ENCODE peak calls at places on chromosomes 4 and X, in six cellular contexts. V, N, T, C, J and B are unnamed samples.

GRCh38 chrX:123468481-123468880 is 264.4 kb downstream of the THOC2 start:
- DNase-seq in V (no peak), N (no peak), T (no peak), C (no peak), J (no peak), B (no peak)

GRCh38 chrX:150857453-150857852 is 41.0 kb downstream of the CD99L2 start:
- DNase-seq in V (no peak), N (no peak), T (no peak), C (no peak), J (no peak), B (no peak)

GRCh38 chr4:151202851-151203455 is 74.0 kb upstream of the PRSS48 start:
- DNase-seq in V (no peak), N (no peak), T (no peak), C (no peak), J (no peak), B (no peak)

GRCh38 chr4:41399191-41399590 is 138.8 kb upstream of the LIMCH1 start:
- DNase-seq in V (no peak), N (no peak), T (no peak), C (no peak), J (no peak), B (no peak)

GRCh38 chrX:116490091-116490490 is 27.3 kb upstream of the CT83 start:
- DNase-seq in V (peak), N (no peak), T (no peak), C (no peak), J (no peak), B (no peak)

GRCh38 chr4:1723131-1723801 is 1.9 kb downstream of the TACC3 start:
- DNase-seq in V (no peak), N (no peak), T (no peak), C (no peak), J (no peak), B (no peak)

GRCh38 chr4:25892796-25893195 is 21.2 kb upstream of the SMIM20 start:
- DNase-seq in V (no peak), N (no peak), T (no peak), C (no peak), J (no peak), B (no peak)

GRCh38 chrX:30521440-30522182 is 56.0 kb downstream of the TASL start:
- DNase-seq in V (no peak), N (no peak), T (no peak), C (no peak), J (no peak), B (no peak)

GRCh38 chr4:148207074-148207473 is 235.1 kb downstream of the NR3C2 start:
- DNase-seq in V (no peak), N (no peak), T (no peak), C (no peak), J (no peak), B (no peak)

GRCh38 chr4:87489678-87490077 is 39.5 kb downstream of the SPARCL1 start:
- DNase-seq in V (no peak), N (no peak), T (no peak), C (no peak), J (no peak), B (no peak)

GRCh38 chrX:129318375-129318774 is 204.9 kb downstream of the SMARCA1 start:
- DNase-seq in V (peak), N (no peak), T (no peak), C (no peak), J (no peak), B (no peak)

GRCh38 chr4:156303708-156304107 is 350.0 kb upstream of the CTSO start:
- DNase-seq in V (no peak), N (no peak), T (no peak), C (no peak), J (no peak), B (no peak)

GRCh38 chr4:15400911-15401671 is 26.7 kb upstream of the C1QTNF7 start:
- DNase-seq in V (peak), N (peak), T (peak), C (peak), J (no peak), B (no peak)

GRCh38 chr4:72067051-72067450 is 35.3 kb downstream of the NPFFR2 start:
- DNase-seq in V (no peak), N (no peak), T (no peak), C (no peak), J (no peak), B (no peak)

GRCh38 chr4:133129237-133129636 is 19.9 kb upstream of the PCDH10 start:
- DNase-seq in V (no peak), N (no peak), T (no peak), C (no peak), J (no peak), B (no peak)

GRCh38 chr4:135732448-135732847 is 1530.9 kb upstream of the PABPC4L start:
- DNase-seq in V (no peak), N (no peak), T (no peak), C (no peak), J (no peak), B (no peak)

GRCh38 chrX:136759968-136760367 is 20.8 kb downstream of the ARHGEF6 start:
- DNase-seq in V (peak), N (no peak), T (no peak), C (no peak), J (no peak), B (no peak)

GRCh38 chrX:136310411-136310810 is 9.6 kb downstream of the ADGRG4 start:
- DNase-seq in V (no peak), N (no peak), T (no peak), C (no peak), J (no peak), B (no peak)

GRCh38 chr4:57320880-57321279 is 210.7 kb upstream of the IGFBP7 start:
- DNase-seq in V (no peak), N (no peak), T (no peak), C (no peak), J (no peak), B (no peak)

GRCh38 chrX:17635231-17635630 is 102.1 kb upstream of the SCML1 start:
- DNase-seq in V (no peak), N (no peak), T (no peak), C (no peak), J (no peak), B (no peak)

GRCh38 chrX:9770319-9770718 is 4.7 kb upstream of the GPR143 start:
- DNase-seq in V (no peak), N (no peak), T (no peak), C (no peak), J (no peak), B (no peak)

GRCh38 chr4:12486995-12487394 is 997.1 kb downstream of the RAB28 start:
- DNase-seq in V (no peak), N (no peak), T (no peak), C (no peak), J (no peak), B (no peak)

GRCh38 chr4:77432702-77433101 is 172.9 kb upstream of the CXCL13 start:
- DNase-seq in V (no peak), N (no peak), T (no peak), C (no peak), J (no peak), B (no peak)

GRCh38 chr4:188811116-188811515 is 671.9 kb downstream of the TRIML1 start:
- DNase-seq in V (no peak), N (no peak), T (no peak), C (no peak), J (no peak), B (no peak)

GRCh38 chr4:52091811-52092210 is 40.7 kb downstream of the SPATA18 start:
- DNase-seq in V (no peak), N (no peak), T (no peak), C (no peak), J (no peak), B (no peak)

GRCh38 chr4:1155314-1155713 is 17.1 kb downstream of the SPON2 start:
- DNase-seq in V (no peak), N (no peak), T (no peak), C (no peak), J (no peak), B (no peak)

GRCh38 chrX:30313322-30313721 is 4.1 kb upstream of the NR0B1 start:
- DNase-seq in V (no peak), N (no peak), T (no peak), C (no peak), J (no peak), B (no peak)

GRCh38 chr4:81376720-81377119 is 95.0 kb downstream of the RASGEF1B start:
- DNase-seq in V (no peak), N (no peak), T (no peak), C (no peak), J (no peak), B (no peak)

GRCh38 chrX:120316587-120317283 is 5.5 kb upstream of the TMEM255A start:
- DNase-seq in V (no peak), N (no peak), T (no peak), C (no peak), J (no peak), B (no peak)

GRCh38 chrX:107389726-107390125 is 59.7 kb upstream of the FRMPD3 start:
- DNase-seq in V (no peak), N (no peak), T (no peak), C (no peak), J (no peak), B (no peak)

GRCh38 chr4:156085073-156085472 is 131.4 kb upstream of the CTSO start:
- DNase-seq in V (no peak), N (no peak), T (no peak), C (no peak), J (no peak), B (no peak)

GRCh38 chrX:372856-373640 is 13.7 kb downstream of the PPP2R3B start:
- DNase-seq in V (no peak), N (no peak), T (no peak), C (no peak), J (no peak), B (no peak)

GRCh38 chr4:176422031-176422430 is 102.3 kb downstream of the SPCS3 start:
- DNase-seq in V (no peak), N (no peak), T (no peak), C (no peak), J (no peak), B (no peak)

GRCh38 chr4:122003335-122003734 is 51.5 kb upstream of the TRPC3 start:
- DNase-seq in V (peak), N (no peak), T (no peak), C (peak), J (no peak), B (no peak)

GRCh38 chrX:31124536-31124935 is 52.7 kb upstream of the FTHL17 start:
- DNase-seq in V (no peak), N (no peak), T (no peak), C (no peak), J (no peak), B (no peak)

GRCh38 chr4:73193155-73193554 is 65.4 kb downstream of the ANKRD17 start:
- DNase-seq in V (no peak), N (no peak), T (no peak), C (no peak), J (no peak), B (no peak)

GRCh38 chr4:165210566-165210965 is 3.2 kb downstream of the KLHL2 start:
- DNase-seq in V (no peak), N (no peak), T (no peak), C (no peak), J (no peak), B (no peak)

GRCh38 chr4:120524237-120524636 is 398.3 kb downstream of the PRDM5 start:
- DNase-seq in V (no peak), N (no peak), T (no peak), C (no peak), J (no peak), B (no peak)

GRCh38 chr4:38621004-38621684 is 42.9 kb upstream of the KLF3 start:
- DNase-seq in V (no peak), N (no peak), T (peak), C (peak), J (peak), B (no peak)

GRCh38 chr4:154399259-154399974 is 92.2 kb downstream of the DCHS2 start:
- DNase-seq in V (no peak), N (no peak), T (no peak), C (no peak), J (no peak), B (no peak)
- TF ChIP-seq POLR2AphosphoS5 in V (no peak), N (no peak), T (no peak), C (no peak), J (no peak), B (no peak)

DNA sequence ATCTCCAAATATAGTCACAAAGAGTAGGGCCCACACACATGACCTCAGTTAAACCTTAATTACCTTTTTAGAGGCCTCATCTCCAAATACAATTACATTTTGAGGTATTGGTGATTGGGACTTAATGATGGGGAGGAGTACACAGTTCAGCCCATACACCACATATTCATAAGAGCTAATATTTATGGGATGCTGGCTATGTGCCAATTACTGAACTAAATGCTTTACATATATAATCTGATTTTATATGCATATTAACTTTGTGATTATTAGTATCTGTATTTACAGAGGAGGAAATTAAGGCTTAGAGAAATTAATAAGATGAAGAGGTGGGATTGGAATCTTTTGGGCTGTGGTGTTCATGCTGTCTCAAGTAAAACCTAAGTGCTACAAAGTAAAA is 17.8 kb downstream of the SMARCAD1 start:
- DNase-seq in V (no peak), N (no peak), T (no peak), C (no peak), J (no peak), B (no peak)
- TF ChIP-seq POLR2AphosphoS5 in V (no peak), N (no peak), T (no peak), C (no peak), J (no peak), B (no peak)

GRCh38 chrX:22095306-22095705 is 63.2 kb downstream of the PHEX start:
- DNase-seq in V (no peak), N (peak), T (no peak), C (no peak), J (no peak), B (no peak)
- TF ChIP-seq POLR2AphosphoS5 in V (no peak), N (no peak), T (no peak), C (no peak), J (no peak), B (no peak)

DNA sequence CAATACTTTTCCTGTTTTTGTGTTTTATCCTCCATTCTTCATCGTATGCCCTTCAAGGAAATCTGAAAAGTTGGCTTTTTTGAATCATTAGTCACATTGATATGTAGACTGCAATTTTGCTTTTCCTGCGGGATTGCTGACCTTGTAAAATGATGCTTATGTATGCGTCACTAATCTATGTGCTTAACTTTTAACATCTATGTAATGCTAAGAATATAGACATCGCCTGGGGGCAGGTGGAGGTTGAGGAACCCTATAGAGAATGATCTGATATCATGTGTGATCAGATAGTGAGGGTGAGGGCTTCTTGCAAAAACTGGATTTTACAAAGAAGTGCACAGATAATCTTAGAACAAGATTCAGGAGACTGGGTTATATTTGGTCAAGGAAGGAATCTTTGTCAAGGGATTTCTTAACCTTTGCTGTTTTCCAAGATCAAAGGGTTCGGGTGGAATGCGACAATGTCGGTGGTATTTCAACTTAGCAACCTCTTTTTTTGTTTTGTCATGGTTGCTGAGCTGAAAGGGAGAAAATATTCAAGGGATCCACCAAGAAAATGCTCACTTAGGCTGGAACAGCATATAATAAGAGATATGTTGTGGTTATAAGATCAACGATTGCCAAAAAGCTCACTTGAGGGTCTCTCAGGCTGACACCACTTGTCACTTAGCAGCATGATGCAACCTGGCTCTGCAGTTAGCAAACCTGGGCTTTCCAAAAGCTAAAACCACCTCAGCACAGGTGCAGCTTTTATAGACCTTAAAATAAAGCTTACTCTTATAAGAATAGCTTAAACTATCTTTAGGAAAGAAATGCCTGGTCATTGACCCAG is 70.6 kb upstream of the PUDP start:
- DNase-seq in V (no peak), N (no peak), T (no peak), C (no peak), J (no peak), B (no peak)
- TF ChIP-seq POLR2AphosphoS5 in V (no peak), N (no peak), T (no peak), C (no peak), J (no peak), B (no peak)

GRCh38 chrX:48702032-48702431 is 5.5 kb downstream of the SUV39H1 start:
- DNase-seq in V (no peak), N (no peak), T (no peak), C (no peak), J (no peak), B (no peak)

GRCh38 chrX:48700951-48701653 is 4.6 kb downstream of the SUV39H1 start:
- DNase-seq in V (no peak), N (no peak), T (no peak), C (no peak), J (no peak), B (no peak)

GRCh38 chrX:48698306-48698705 is 1.8 kb downstream of the SUV39H1 start:
- DNase-seq in V (no peak), N (no peak), T (no peak), C (no peak), J (no peak), B (no peak)

GRCh38 chrX:48702716-48703115 is 6.2 kb downstream of the SUV39H1 start:
- DNase-seq in V (no peak), N (no peak), T (no peak), C (no peak), J (no peak), B (no peak)

GRCh38 chrX:48700246-48700645 is 3.7 kb downstream of the SUV39H1 start:
- DNase-seq in V (no peak), N (no peak), T (no peak), C (no peak), J (no peak), B (no peak)
- TF ChIP-seq POLR2AphosphoS5 in V (no peak), N (no peak), T (no peak), C (no peak), J (no peak), B (no peak)

GRCh38 chrX:103356023-103356798 is at the start of gene TCEAL9:
- DNase-seq in V (peak), N (peak), T (peak), C (no peak), J (peak), B (no peak)
- TF ChIP-seq POLR2AphosphoS5 in V (peak), N (peak), T (peak), C (no peak), J (peak), B (no peak)